ENCODE peak calls at places on chromosomes 12 and 14, in eight cellular contexts. L, Z, K, G, J, U, S and Y are unnamed samples.

GRCh38 chr12:111393700-111394275 is 11.9 kb upstream of the SH2B3 start:
- DNase-seq in L (no peak), Z (no peak), K (no peak), G (no peak), J (no peak), U (no peak), S (peak; percentile 48), Y (no peak)

GRCh38 chr14:71933026-71933587 is 878 bp downstream of the RGS6 start:
- DNase-seq in L (no peak), Z (no peak), K (peak; percentile 9), G (peak; percentile 1), J (peak; percentile 20), U (no peak), S (no peak), Y (no peak)

GRCh38 chr14:75479770-75480600 is 42.3 kb upstream of the BATF start:
- DNase-seq in L (no peak), Z (no peak), K (no peak), G (no peak), J (no peak), U (no peak), S (no peak), Y (no peak)

GRCh38 chr12:54502485-54502884 is 4.9 kb downstream of the NCKAP1L start:
- DNase-seq in L (no peak), Z (no peak), K (no peak), G (no peak), J (no peak), U (no peak), S (no peak), Y (no peak)

GRCh38 chr14:78135450-78135891 is 34.7 kb upstream of the NRXN3 start:
- DNase-seq in L (peak; percentile 87), Z (no peak), K (no peak), G (no peak), J (no peak), U (no peak), S (no peak), Y (no peak)

GRCh38 chr14:33629721-33630287 is 321.1 kb downstream of the EGLN3 start:
- DNase-seq in L (no peak), Z (no peak), K (no peak), G (no peak), J (no peak), U (no peak), S (no peak), Y (no peak)

GRCh38 chr14:96255501-96256366 is at the start of gene BDKRB1:
- DNase-seq in L (no peak), Z (no peak), K (no peak), G (peak; percentile 87), J (no peak), U (no peak), S (no peak), Y (no peak)

GRCh38 chr12:95820096-95820703 is 29.6 kb upstream of the NTN4 start:
- DNase-seq in L (peak; percentile 75), Z (no peak), K (peak; percentile 58), G (peak; percentile 69), J (no peak), U (peak; percentile 47), S (no peak), Y (no peak)

GRCh38 chr14:64174922-64175782 is 119.0 kb downstream of the ESR2 start:
- DNase-seq in L (no peak), Z (no peak), K (no peak), G (no peak), J (no peak), U (no peak), S (no peak), Y (no peak)

GRCh38 chr14:93348292-93348691 is 1.3 kb downstream of the COX8C start:
- DNase-seq in L (no peak), Z (no peak), K (no peak), G (no peak), J (no peak), U (no peak), S (no peak), Y (no peak)

GRCh38 chr12:102567031-102567985 is 86.9 kb upstream of the IGF1 start:
- DNase-seq in L (peak; percentile 83), Z (no peak), K (no peak), G (peak; percentile 52), J (no peak), U (no peak), S (no peak), Y (no peak)

GRCh38 chr14:100065942-100066574 is 836 bp downstream of the EVL start:
- DNase-seq in L (no peak), Z (no peak), K (no peak), G (peak; percentile 26), J (peak; percentile 40), U (no peak), S (no peak), Y (no peak)

GRCh38 chr14:68527329-68527851 is 265.5 kb downstream of the ZFP36L1 start:
- DNase-seq in L (peak; percentile 49), Z (peak; percentile 32), K (no peak), G (no peak), J (no peak), U (peak; percentile 59), S (no peak), Y (no peak)

GRCh38 chr14:91018465-91018864 is 42.0 kb downstream of the RPS6KA5 start:
- DNase-seq in L (no peak), Z (no peak), K (no peak), G (no peak), J (no peak), U (no peak), S (no peak), Y (no peak)

GRCh38 chr12:9870311-9870866 is 1.2 kb upstream of the CLEC2B start:
- DNase-seq in L (no peak), Z (no peak), K (no peak), G (peak; percentile 31), J (no peak), U (no peak), S (no peak), Y (no peak)

GRCh38 chr12:8036366-8036765 is 3.9 kb downstream of the FOXJ2 start:
- DNase-seq in L (no peak), Z (no peak), K (no peak), G (no peak), J (no peak), U (no peak), S (peak; percentile 45), Y (no peak)

GRCh38 chr12:8037947-8038346 is 5.4 kb downstream of the FOXJ2 start:
- DNase-seq in L (no peak), Z (no peak), K (no peak), G (no peak), J (no peak), U (no peak), S (no peak), Y (no peak)

GRCh38 chr12:8038659-8039114 is 6.2 kb downstream of the FOXJ2 start:
- DNase-seq in L (peak; percentile 18), Z (peak; percentile 50), K (peak; percentile 81), G (peak; percentile 44), J (peak; percentile 60), U (peak; percentile 82), S (peak; percentile 62), Y (no peak)

GRCh38 chr12:8035440-8036010 is 3.0 kb downstream of the FOXJ2 start:
- DNase-seq in L (no peak), Z (no peak), K (peak; percentile 32), G (no peak), J (no peak), U (no peak), S (no peak), Y (no peak)

DNA sequence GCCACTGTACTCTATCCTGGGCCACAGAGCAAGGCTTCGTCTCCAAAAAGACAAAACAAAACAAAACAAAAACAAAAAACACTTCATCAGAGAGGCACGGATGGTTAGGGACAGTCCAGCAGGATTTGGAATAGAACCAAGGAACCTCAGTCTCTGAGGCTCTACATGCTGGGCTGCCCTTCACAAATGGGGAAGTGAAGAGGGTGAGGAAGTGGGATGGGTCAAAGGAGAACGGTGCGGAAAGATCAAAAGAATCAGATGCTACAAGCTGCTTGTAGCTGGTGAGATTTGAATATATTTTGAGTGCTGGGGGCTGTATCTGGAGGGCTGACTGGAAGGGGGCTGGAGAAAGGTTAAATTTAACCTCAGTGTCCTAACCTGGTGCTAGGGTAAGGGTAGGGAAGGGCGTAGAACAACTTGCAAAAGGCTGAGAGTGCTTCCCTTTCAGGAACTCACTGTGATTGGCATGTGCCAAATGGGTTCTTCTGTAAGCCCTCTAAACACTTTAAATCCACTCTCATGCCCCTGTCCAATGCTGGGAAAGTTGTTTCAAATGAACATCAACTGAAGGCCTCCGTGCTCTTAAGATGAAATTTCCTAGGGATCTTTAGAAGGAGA is 4.6 kb downstream of the FOXJ2 start:
- DNase-seq in L (no peak), Z (no peak), K (no peak), G (no peak), J (no peak), U (no peak), S (no peak), Y (no peak)
- H3K4me1 ChIP-seq in L (peaks cover 26% of the 10 kb centered on the region), Z (peaks cover 2% of the 10 kb centered on the region), K (peaks cover 39% of the 10 kb centered on the region), G (peaks cover 57% of the 10 kb centered on the region), J (peaks cover 58% of the 10 kb centered on the region), U (peaks cover 28% of the 10 kb centered on the region), S (peaks cover 77% of the 10 kb centered on the region), Y (peaks cover 22% of the 10 kb centered on the region)

DNA sequence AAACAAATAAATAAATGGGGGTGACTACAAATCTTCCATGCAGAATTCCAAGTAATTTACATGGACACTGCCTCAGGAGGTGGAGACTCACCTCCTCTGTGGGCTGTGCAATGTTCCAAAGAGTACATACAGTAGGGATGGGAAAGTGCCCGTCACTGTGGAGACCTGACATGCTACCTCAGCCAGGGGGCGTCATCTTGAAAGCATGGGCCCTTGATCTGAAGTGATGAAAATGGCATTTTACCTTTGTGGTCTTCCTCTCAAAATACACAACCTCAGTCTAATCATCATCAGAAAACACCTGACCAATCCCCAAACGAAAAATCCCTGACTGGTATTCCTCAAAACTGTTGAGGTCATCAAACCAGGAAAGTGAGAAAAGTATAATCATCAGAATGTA is 48.4 kb downstream of the ANAPC7 start:
- DNase-seq in L (peak; percentile 74), Z (no peak), K (no peak), G (no peak), J (no peak), U (no peak), S (no peak), Y (peak; percentile 7)
- TF ChIP-seq CTCF in L (peak; percentile 34), Z (no peak), K (peak; percentile 26), G (peak; percentile 12), J (no peak), U (no peak), S (peak; percentile 45), Y (peak; percentile 38)

DNA sequence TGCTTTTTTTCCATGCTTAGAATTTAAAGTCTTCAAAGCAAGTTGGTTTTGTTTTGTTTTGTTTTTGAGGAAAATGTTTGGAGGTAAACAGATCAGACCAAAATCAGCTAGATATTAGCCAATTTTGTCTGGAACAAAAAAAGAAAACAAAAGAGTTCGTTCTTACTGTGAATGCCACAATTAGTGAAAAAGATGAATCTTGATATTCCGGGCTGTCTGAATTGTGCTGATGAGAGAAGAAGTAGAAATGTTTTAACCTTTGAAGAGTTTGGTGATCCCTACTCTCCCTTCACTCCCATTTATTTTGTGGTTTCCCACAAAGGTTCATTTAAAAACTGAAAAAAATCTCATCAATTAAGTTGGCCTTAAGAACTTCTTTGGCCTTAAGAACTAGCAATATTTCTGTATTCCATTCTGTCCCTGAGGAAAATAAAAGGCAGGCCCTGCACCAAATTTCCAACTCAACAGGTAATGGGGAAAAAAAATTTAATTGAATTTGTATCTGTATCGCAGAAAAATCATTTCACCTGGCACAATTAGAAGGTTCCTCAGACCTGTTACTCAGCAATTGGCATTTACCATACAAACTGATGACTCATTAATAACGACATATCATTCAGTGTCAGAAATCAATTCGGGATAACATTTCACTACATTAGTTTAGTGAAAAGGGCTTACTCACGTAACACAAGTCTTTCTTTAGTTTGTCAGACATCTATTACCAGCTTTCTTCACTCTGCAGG is 562 bp upstream of the GLIPR1L2 start:
- DNase-seq in L (no peak), Z (no peak), K (no peak), G (no peak), J (no peak), U (no peak), S (no peak), Y (peak; percentile 9)
- H3K4me3 ChIP-seq in L (peak overlapping the region; percentile 48), Z (peak overlapping the region; percentile 51), K (peak overlapping the region; percentile 4), G (peak overlapping the region; percentile 17), J (peak overlapping the region; percentile 71), U (peak overlapping the region; percentile 46), S (peak overlapping the region; percentile 76), Y (peak overlapping the region; percentile 85)

GRCh38 chr12:116045158-116045557 is 232.3 kb downstream of the MED13L start:
- DNase-seq in L (no peak), Z (no peak), K (no peak), G (no peak), J (no peak), U (no peak), S (no peak), Y (no peak)
- H3K4me1 ChIP-seq in L (peaks cover 17% of the 10 kb centered on the region), Z (no peaks in the 10 kb centered on the region), K (peaks cover 9% of the 10 kb centered on the region), G (peaks cover 29% of the 10 kb centered on the region), J (peaks cover 51% of the 10 kb centered on the region), U (no peaks in the 10 kb centered on the region), S (peaks cover 65% of the 10 kb centered on the region), Y (peaks cover 26% of the 10 kb centered on the region)